ENCODE peak calls at places on chromosomes 7 and 10, in four cellular contexts. R, J, P and Y are unnamed samples.

GRCh38 chr10:123301077-123301875 is 147.1 kb downstream of the BUB3 start:
- DNase-seq in R (no peak), J (peak; percentile 92), P (no peak), Y (no peak)

GRCh38 chr7:46286957-46287356 is 365.9 kb upstream of the IGFBP3 start:
- DNase-seq in R (no peak), J (no peak), P (no peak), Y (no peak)

GRCh38 chr10:121766426-121766825 is 161.4 kb downstream of the ATE1 start:
- DNase-seq in R (no peak), J (no peak), P (no peak), Y (no peak)

GRCh38 chr10:97796651-97797050 is 24.9 kb upstream of the SFRP5 start:
- DNase-seq in R (no peak), J (no peak), P (no peak), Y (peak; percentile 37)

GRCh38 chr10:105253843-105254242 is 612.8 kb downstream of the SORCS3 start:
- DNase-seq in R (no peak), J (no peak), P (no peak), Y (no peak)

GRCh38 chr10:92929896-92930295 is 81.6 kb downstream of the EXOC6 start:
- DNase-seq in R (no peak), J (no peak), P (no peak), Y (no peak)

GRCh38 chr10:115084434-115084833 is 8.7 kb upstream of the ATRNL1 start:
- DNase-seq in R (no peak), J (no peak), P (no peak), Y (no peak)

GRCh38 chr10:73597346-73597745 is 6.2 kb upstream of the USP54 start:
- DNase-seq in R (no peak), J (no peak), P (no peak), Y (no peak)

GRCh38 chr10:44980309-44981171 is 1.9 kb upstream of the DEPP1 start:
- DNase-seq in R (no peak), J (no peak), P (no peak), Y (no peak)

GRCh38 chr10:132532784-132533560 is 4.6 kb upstream of the INPP5A start:
- DNase-seq in R (peak; percentile 66), J (no peak), P (no peak), Y (no peak)

GRCh38 chr7:33108591-33108930 is 643 bp downstream of the RP9 start:
- DNase-seq in R (peak; percentile 3), J (no peak), P (no peak), Y (no peak)

GRCh38 chr10:74575191-74575720 is 251.1 kb upstream of the KAT6B start:
- DNase-seq in R (no peak), J (no peak), P (no peak), Y (no peak)

GRCh38 chr7:157355784-157356511 is 19.1 kb downstream of the DNAJB6 start:
- DNase-seq in R (peak; percentile 49), J (peak; percentile 76), P (no peak), Y (no peak)

GRCh38 chr7:105161366-105161765 is 147.4 kb downstream of the KMT2E start:
- DNase-seq in R (no peak), J (no peak), P (no peak), Y (no peak)

GRCh38 chr10:84076540-84077195 is 62.6 kb upstream of the GHITM start:
- DNase-seq in R (peak; percentile 63), J (no peak), P (no peak), Y (no peak)

GRCh38 chr10:42801135-42801534 is 18.5 kb downstream of the BMS1 start:
- DNase-seq in R (no peak), J (no peak), P (no peak), Y (no peak)

GRCh38 chr10:53903756-53904155 is 897.3 kb downstream of the PCDH15 start:
- DNase-seq in R (no peak), J (no peak), P (no peak), Y (no peak)

GRCh38 chr10:124619195-124619594 is 125.0 kb downstream of the FAM53B start:
- DNase-seq in R (no peak), J (no peak), P (no peak), Y (peak; percentile 20)

GRCh38 chr10:31867646-31868045 is 61.0 kb downstream of the ARHGAP12 start:
- DNase-seq in R (peak; percentile 51), J (no peak), P (no peak), Y (no peak)

GRCh38 chr10:51231754-51232153 is 157.5 kb downstream of the PRKG1 start:
- DNase-seq in R (peak; percentile 78), J (no peak), P (no peak), Y (no peak)

GRCh38 chr7:5526190-5527037 is 102.8 kb upstream of the TNRC18 start:
- DNase-seq in R (peak; percentile 57), J (peak; percentile 78), P (no peak), Y (no peak)
- H3K4me3 ChIP-seq in R (peak overlapping the region; percentile 98), J (no peak overlapping the region), P (no peak overlapping the region), Y (peak overlapping the region; percentile 86)

DNA sequence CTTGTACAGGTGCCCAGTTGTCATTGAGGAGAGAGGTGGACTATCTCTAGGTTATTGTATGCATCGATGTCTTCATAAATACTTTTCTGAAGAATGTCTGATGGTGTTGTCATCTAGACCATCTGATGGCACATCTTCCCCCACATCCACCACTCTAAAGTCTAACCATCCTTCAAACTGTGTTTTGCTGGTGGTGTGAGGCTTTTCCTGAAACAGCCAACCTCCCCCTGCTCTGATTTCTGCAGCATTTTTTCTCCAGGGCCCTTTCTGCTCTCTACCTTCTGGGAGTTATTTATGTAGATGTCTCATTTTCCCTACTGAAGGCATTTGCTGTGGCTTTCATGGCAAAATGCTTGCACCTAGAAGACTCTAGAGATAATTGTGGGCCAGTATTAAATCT is 1.5 kb downstream of the PLCE1 start:
- DNase-seq in R (no peak), J (no peak), P (no peak), Y (no peak)
- H3K4me3 ChIP-seq in R (no peak overlapping the region), J (no peak overlapping the region), P (peak overlapping the region; percentile 60), Y (no peak overlapping the region)

GRCh38 chr7:34751725-34752643 is 94.0 kb downstream of the NPSR1 start:
- DNase-seq in R (no peak), J (no peak), P (no peak), Y (no peak)
- H3K4me3 ChIP-seq in R (no peak overlapping the region), J (no peak overlapping the region), P (no peak overlapping the region), Y (no peak overlapping the region)

GRCh38 chr7:102182016-102182415 is 104.7 kb upstream of the SH2B2 start:
- DNase-seq in R (no peak), J (no peak), P (no peak), Y (no peak)
- H3K4me3 ChIP-seq in R (no peak overlapping the region), J (no peak overlapping the region), P (no peak overlapping the region), Y (no peak overlapping the region)